ENCODE peak calls at places on chromosome 20, in ten cellular contexts. D, W, O, B, R, N, E, H, C and S are unnamed samples.
A peak's percentile ranks its signal among the peaks of the same experiment; 100 is the strongest.

GRCh38 chr20:51220293-51220706 is 197.4 kb upstream of the KCNG1 start:
- DNase-seq in D (peak; percentile 11), W (peak; percentile 33), O (peak; percentile 47), B (no peak), R (peak; percentile 49), N (no peak), E (peak; percentile 23), H (no peak), C (peak; percentile 61), S (peak; percentile 10)

GRCh38 chr20:51420111-51420510 is 122.4 kb downstream of the NFATC2 start:
- DNase-seq in D (no peak), W (no peak), O (no peak), B (peak; percentile 62), R (peak; percentile 48), N (no peak), E (no peak), H (no peak), C (no peak), S (no peak)

GRCh38 chr20:45500022-45500421 is 15.4 kb downstream of the SPINT3 start:
- DNase-seq in D (no peak), W (no peak), O (no peak), B (no peak), R (no peak), N (no peak), E (no peak), H (no peak), C (no peak), S (no peak)

GRCh38 chr20:36607586-36608387 is 2.2 kb downstream of the RAB5IF start:
- DNase-seq in D (no peak), W (peak; percentile 86), O (peak; percentile 26), B (no peak), R (peak; percentile 32), N (no peak), E (no peak), H (no peak), C (no peak), S (no peak)

GRCh38 chr20:51345601-51346101 is 196.9 kb downstream of the NFATC2 start:
- DNase-seq in D (no peak), W (peak; percentile 60), O (no peak), B (peak; percentile 65), R (peak; percentile 94), N (no peak), E (no peak), H (peak; percentile 99), C (no peak), S (no peak)

GRCh38 chr20:38246357-38247165 is 14.0 kb downstream of the KIAA1755 start:
- DNase-seq in D (no peak), W (no peak), O (no peak), B (no peak), R (no peak), N (no peak), E (no peak), H (peak; percentile 77), C (no peak), S (no peak)

GRCh38 chr20:4835244-4836177 is 113.8 kb downstream of the PRND start:
- DNase-seq in D (no peak), W (no peak), O (peak; percentile 18), B (no peak), R (peak; percentile 55), N (peak; percentile 75), E (no peak), H (no peak), C (peak; percentile 54), S (no peak)

GRCh38 chr20:36532388-36532787 is 8.9 kb upstream of the MYL9 start:
- DNase-seq in D (no peak), W (no peak), O (peak; percentile 86), B (no peak), R (no peak), N (no peak), E (no peak), H (peak; percentile 86), C (no peak), S (no peak)

GRCh38 chr20:53958240-53958639 is 112.2 kb downstream of the BCAS1 start:
- DNase-seq in D (no peak), W (no peak), O (no peak), B (no peak), R (no peak), N (no peak), E (no peak), H (no peak), C (no peak), S (no peak)

GRCh38 chr20:47024461-47024937 is 129.9 kb downstream of the EYA2 start:
- DNase-seq in D (no peak), W (no peak), O (no peak), B (peak; percentile 77), R (peak; percentile 35), N (no peak), E (no peak), H (no peak), C (no peak), S (no peak)

GRCh38 chr20:5741089-5741488 is 9.1 kb upstream of the SHLD1 start:
- DNase-seq in D (no peak), W (peak; percentile 37), O (no peak), B (peak; percentile 76), R (peak; percentile 55), N (no peak), E (no peak), H (no peak), C (no peak), S (no peak)

GRCh38 chr20:63326314-63327228 is 33.6 kb downstream of the COL20A1 start:
- DNase-seq in D (no peak), W (no peak), O (no peak), B (no peak), R (no peak), N (peak; percentile 41), E (no peak), H (peak; percentile 80), C (no peak), S (no peak)

GRCh38 chr20:33647603-33648395 is 14.3 kb upstream of the C20orf144 start:
- DNase-seq in D (no peak), W (no peak), O (peak; percentile 57), B (peak; percentile 31), R (peak; percentile 72), N (no peak), E (no peak), H (peak; percentile 76), C (no peak), S (no peak)

GRCh38 chr20:33645421-33645820 is 16.7 kb upstream of the C20orf144 start:
- DNase-seq in D (no peak), W (no peak), O (no peak), B (no peak), R (no peak), N (no peak), E (no peak), H (peak; percentile 60), C (no peak), S (no peak)

GRCh38 chr20:33646191-33646590 is 15.9 kb upstream of the C20orf144 start:
- DNase-seq in D (no peak), W (no peak), O (no peak), B (no peak), R (no peak), N (no peak), E (no peak), H (peak; percentile 64), C (no peak), S (no peak)

GRCh38 chr20:33645072-33645358 is 17.1 kb upstream of the C20orf144 start:
- DNase-seq in D (no peak), W (no peak), O (no peak), B (no peak), R (no peak), N (no peak), E (no peak), H (no peak), C (no peak), S (no peak)

GRCh38 chr20:33644313-33645071 is 17.6 kb upstream of the C20orf144 start:
- DNase-seq in D (no peak), W (no peak), O (no peak), B (no peak), R (no peak), N (no peak), E (no peak), H (peak; percentile 82), C (no peak), S (no peak)
- H3K4me1 ChIP-seq in D (peaks cover 12% of the 10 kb centered on the region), W (no peaks in the 10 kb centered on the region), O (peaks cover 19% of the 10 kb centered on the region), B (peaks cover 2% of the 10 kb centered on the region), R (peaks cover 18% of the 10 kb centered on the region), N (peaks cover 22% of the 10 kb centered on the region), E (peaks cover 4% of the 10 kb centered on the region), H (no peaks in the 10 kb centered on the region), C (peaks cover 28% of the 10 kb centered on the region), S (no peaks in the 10 kb centered on the region)

DNA sequence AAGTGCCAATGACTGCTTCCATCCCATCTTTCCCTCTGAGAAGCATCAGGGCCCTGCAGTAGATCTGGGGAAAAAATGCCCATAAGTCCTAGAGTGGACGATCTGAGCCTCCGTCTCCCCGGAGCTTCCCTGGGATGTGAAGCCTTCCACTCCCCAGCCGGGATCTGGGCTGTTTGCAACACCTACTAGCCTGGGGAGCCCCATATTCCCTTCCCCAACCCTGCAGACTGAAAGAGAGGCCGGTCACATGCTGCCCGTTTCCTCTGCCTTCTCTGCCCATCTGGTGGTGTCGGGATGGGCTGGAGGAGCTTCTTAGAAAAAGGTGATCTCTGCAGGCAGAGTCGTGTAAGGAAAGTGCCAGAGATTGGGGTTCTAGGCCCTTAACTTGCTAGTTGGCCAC is 1.1 kb downstream of the SNPH start:
- DNase-seq in D (no peak), W (no peak), O (no peak), B (no peak), R (peak; percentile 20), N (no peak), E (no peak), H (no peak), C (no peak), S (no peak)
- H3K4me3 ChIP-seq in D (peak overlapping the region; percentile 58), W (peak overlapping the region; percentile 89), O (no peak overlapping the region), B (no peak overlapping the region), R (peak overlapping the region; percentile 76), N (peak overlapping the region; percentile 86), E (peak overlapping the region; percentile 62), H (no peak overlapping the region), C (no peak overlapping the region), S (peak overlapping the region; percentile 66)

DNA sequence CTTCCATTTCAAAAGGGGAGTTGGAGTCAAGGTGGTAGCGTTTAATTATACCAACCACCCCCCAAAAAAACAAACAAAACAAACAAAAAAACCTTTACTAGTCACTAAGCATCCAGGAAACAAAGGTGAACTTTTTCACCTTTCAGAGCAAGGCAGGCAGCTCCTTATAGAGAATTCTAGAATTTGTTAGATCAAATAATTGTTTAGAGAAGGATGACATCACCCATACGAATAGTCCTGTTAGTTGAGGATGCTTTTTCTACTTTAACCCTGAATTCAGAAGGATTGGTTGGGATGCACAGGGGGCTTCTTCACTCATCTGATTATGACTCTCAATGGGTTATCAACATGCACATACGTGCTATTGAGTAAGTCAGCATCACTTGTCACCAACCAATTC is 44.3 kb downstream of the GNAS start:
- DNase-seq in D (no peak), W (no peak), O (no peak), B (no peak), R (peak; percentile 36), N (no peak), E (no peak), H (no peak), C (no peak), S (no peak)
- H3K4me1 ChIP-seq in D (peaks cover 52% of the 10 kb centered on the region), W (peaks cover 37% of the 10 kb centered on the region), O (peaks cover 60% of the 10 kb centered on the region), B (peaks cover 21% of the 10 kb centered on the region), R (peaks cover 55% of the 10 kb centered on the region), N (peaks cover 83% of the 10 kb centered on the region), E (peaks cover 5% of the 10 kb centered on the region), H (peaks cover 25% of the 10 kb centered on the region), C (peaks cover 77% of the 10 kb centered on the region), S (peaks cover 44% of the 10 kb centered on the region)

GRCh38 chr20:17895641-17896246 is 72.8 kb downstream of the SNX5 start:
- DNase-seq in D (no peak), W (no peak), O (no peak), B (peak; percentile 70), R (peak; percentile 89), N (peak; percentile 70), E (no peak), H (no peak), C (peak; percentile 82), S (peak; percentile 84)
- H3K4me3 ChIP-seq in D (no peak overlapping the region), W (no peak overlapping the region), O (no peak overlapping the region), B (peak overlapping the region; percentile 35), R (peak overlapping the region; percentile 70), N (peak overlapping the region; percentile 46), E (no peak overlapping the region), H (no peak overlapping the region), C (peak overlapping the region; percentile 49), S (no peak overlapping the region)

GRCh38 chr20:497979-498378 is 35.6 kb upstream of the TBC1D20 start:
- DNase-seq in D (no peak), W (no peak), O (no peak), B (no peak), R (peak; percentile 53), N (no peak), E (no peak), H (no peak), C (no peak), S (no peak)
- H3K4me1 ChIP-seq in D (no peaks in the 10 kb centered on the region), W (peaks cover 13% of the 10 kb centered on the region), O (peaks cover 15% of the 10 kb centered on the region), B (no peaks in the 10 kb centered on the region), R (no peaks in the 10 kb centered on the region), N (peaks cover 24% of the 10 kb centered on the region), E (no peaks in the 10 kb centered on the region), H (no peaks in the 10 kb centered on the region), C (peaks cover 6% of the 10 kb centered on the region), S (no peaks in the 10 kb centered on the region)